ENCODE peak calls at places on chromosomes 5 and 9, in four cellular contexts. One of them, this sample, is unnamed.

GRCh38 chr5:80825780-80826460 is 134.2 kb upstream of the RASGRF2 start:
- DNase-seq in activated gamma-delta T cell treated with anti-CD3 and anti-CD28 coated beads, Interleukin-2, amount 50 U/mL, for 16 hours: no peak
- DNase-seq in T-helper 9 cell: no peak
- DNase-seq in IMR-90: no peak
- DNase-seq in this sample: peak

GRCh38 chr5:73236541-73237128 is 63.6 kb downstream of the TMEM174 start:
- DNase-seq in IMR-90: no peak
- DNase-seq in activated gamma-delta T cell treated with anti-CD3 and anti-CD28 coated beads, Interleukin-2, amount 50 U/mL, for 16 hours: no peak
- DNase-seq in T-helper 9 cell: no peak
- DNase-seq in this sample: no peak

GRCh38 chr5:61417345-61417744 is 85.3 kb downstream of the ZSWIM6 start:
- DNase-seq in T-helper 9 cell: no peak
- DNase-seq in IMR-90: no peak
- DNase-seq in activated gamma-delta T cell treated with anti-CD3 and anti-CD28 coated beads, Interleukin-2, amount 50 U/mL, for 16 hours: no peak
- DNase-seq in this sample: no peak

GRCh38 chr9:131393622-131394463 is at the start of gene PRRC2B:
- DNase-seq in activated gamma-delta T cell treated with anti-CD3 and anti-CD28 coated beads, Interleukin-2, amount 50 U/mL, for 16 hours: peak
- DNase-seq in IMR-90: peak
- DNase-seq in T-helper 9 cell: peak
- DNase-seq in this sample: peak

GRCh38 chr9:128271112-128271511 is 4.7 kb downstream of the GOLGA2 start:
- DNase-seq in activated gamma-delta T cell treated with anti-CD3 and anti-CD28 coated beads, Interleukin-2, amount 50 U/mL, for 16 hours: no peak
- DNase-seq in IMR-90: no peak
- DNase-seq in T-helper 9 cell: no peak
- DNase-seq in this sample: no peak

GRCh38 chr9:26789959-26790358 is 102.6 kb downstream of the CAAP1 start:
- DNase-seq in T-helper 9 cell: no peak
- DNase-seq in activated gamma-delta T cell treated with anti-CD3 and anti-CD28 coated beads, Interleukin-2, amount 50 U/mL, for 16 hours: no peak
- DNase-seq in IMR-90: peak
- DNase-seq in this sample: peak

GRCh38 chr5:74762599-74762998 is 4.3 kb downstream of the GFM2 start:
- DNase-seq in T-helper 9 cell: no peak
- DNase-seq in activated gamma-delta T cell treated with anti-CD3 and anti-CD28 coated beads, Interleukin-2, amount 50 U/mL, for 16 hours: no peak
- DNase-seq in IMR-90: peak
- DNase-seq in this sample: peak

GRCh38 chr9:112005939-112006338 is 109.3 kb downstream of the UGCG start:
- DNase-seq in activated gamma-delta T cell treated with anti-CD3 and anti-CD28 coated beads, Interleukin-2, amount 50 U/mL, for 16 hours: no peak
- DNase-seq in IMR-90: no peak
- DNase-seq in T-helper 9 cell: no peak
- DNase-seq in this sample: no peak

This sample was measured in iris pigment epithelial cell.